ENCODE peak calls at places on chromosomes 5 and 9, in eight cellular contexts. I, T, W, P, M, E, R and L are unnamed samples.

GRCh38 chr5:72138943-72139467 is 31.7 kb downstream of the MAP1B start:
- DNase-seq in E (no peak), T (no peak), I (no peak), R (no peak), P (no peak), W (peak), M (no peak), L (peak)

GRCh38 chr9:133090187-133090586 is 28.4 kb downstream of the CEL start:
- DNase-seq in T (no peak), I (no peak), P (no peak), E (no peak), W (no peak), R (peak), M (peak), L (no peak)

GRCh38 chr5:97046270-97046982 is 96.0 kb downstream of the LIX1 start:
- DNase-seq in T (no peak), R (no peak), I (no peak), P (no peak), W (no peak), E (no peak), M (no peak), L (peak)

GRCh38 chr5:1504617-1505016 is 19.1 kb downstream of the LPCAT1 start:
- DNase-seq in R (no peak), I (no peak), T (no peak), M (no peak), E (no peak), W (no peak), P (no peak), L (no peak)

GRCh38 chr5:15579193-15579990 is 79.4 kb downstream of the FBXL7 start:
- DNase-seq in M (no peak), E (no peak), P (no peak), I (no peak), W (no peak), R (peak), T (no peak), L (no peak)

GRCh38 chr5:161105563-161105962 is 253.6 kb upstream of the ATP10B start:
- DNase-seq in I (no peak), W (no peak), R (no peak), T (no peak), P (peak), E (no peak), M (no peak), L (no peak)

GRCh38 chr9:88481933-88482332 is 53.0 kb upstream of the NXNL2 start:
- DNase-seq in R (no peak), T (no peak), E (no peak), M (no peak), I (no peak), W (no peak), P (no peak), L (no peak)

GRCh38 chr9:87152206-87152605 is 204.9 kb upstream of the GAS1 start:
- DNase-seq in I (no peak), R (no peak), W (no peak), T (no peak), M (no peak), P (no peak), E (no peak), L (no peak)

GRCh38 chr9:95626885-95627558 is 110.3 kb upstream of the PTCH1 start:
- DNase-seq in P (no peak), I (peak), E (no peak), W (no peak), M (peak), T (no peak), R (no peak), L (no peak)

GRCh38 chr9:121398374-121398773 is 28.3 kb upstream of the STOM start:
- DNase-seq in I (no peak), M (no peak), P (no peak), E (no peak), W (peak), R (no peak), T (no peak), L (no peak)

GRCh38 chr9:1939926-1940368 is 75.2 kb upstream of the SMARCA2 start:
- DNase-seq in R (peak), I (no peak), W (peak), T (no peak), P (peak), M (peak), E (peak), L (peak)

GRCh38 chr5:82312373-82312856 is 34.3 kb upstream of the RPS23 start:
- DNase-seq in E (peak), P (peak), T (no peak), M (peak), I (peak), R (peak), W (peak), L (peak)

GRCh38 chr5:65262094-65262493 is 219.6 kb downstream of the ADAMTS6 start:
- DNase-seq in E (no peak), I (peak), R (peak), P (peak), M (peak), W (no peak), T (no peak), L (no peak)